ENCODE peak calls at places on chromosomes 4 and X, in four cellular contexts. One of them, this sample, is unnamed.

GRCh38 chr4:47031011-47031678 is at the start of gene GABRB1:
- DNase-seq in lower leg skin: no peak
- DNase-seq in GM12865: peak
- DNase-seq in AG10803: peak
- DNase-seq in this sample: no peak

GRCh38 chr4:25107827-25108516 is 52.3 kb downstream of the SEPSECS start:
- DNase-seq in AG10803: no peak
- DNase-seq in GM12865: no peak
- DNase-seq in lower leg skin: no peak
- DNase-seq in this sample: no peak

GRCh38 chrX:148500428-148501120 is at the start of gene AFF2:
- DNase-seq in lower leg skin: no peak
- DNase-seq in AG10803: peak
- DNase-seq in GM12865: peak
- DNase-seq in this sample: peak

GRCh38 chr4:14652522-14652921 is 349.8 kb upstream of the CPEB2 start:
- DNase-seq in AG10803: no peak
- DNase-seq in lower leg skin: no peak
- DNase-seq in GM12865: no peak
- DNase-seq in this sample: no peak

GRCh38 chrX:104343408-104344129 is 88.8 kb upstream of the ESX1 start:
- DNase-seq in AG10803: peak
- DNase-seq in lower leg skin: no peak
- DNase-seq in GM12865: peak
- DNase-seq in this sample: peak

GRCh38 chr4:39043697-39044363 is 11.6 kb upstream of the TMEM156 start:
- DNase-seq in AG10803: no peak
- DNase-seq in lower leg skin: no peak
- DNase-seq in GM12865: peak
- DNase-seq in this sample: peak

GRCh38 chrX:123108513-123109427 is 75.3 kb upstream of the GRIA3 start:
- DNase-seq in GM12865: no peak
- DNase-seq in AG10803: peak
- DNase-seq in lower leg skin: no peak
- DNase-seq in this sample: peak

GRCh38 chr4:57078685-57079521 is 31.3 kb downstream of the IGFBP7 start:
- DNase-seq in AG10803: no peak
- DNase-seq in lower leg skin: no peak
- DNase-seq in GM12865: no peak
- DNase-seq in this sample: no peak

GRCh38 chrX:132480581-132481203 is 8.1 kb downstream of the MBNL3 start:
- DNase-seq in AG10803: peak
- DNase-seq in GM12865: peak
- DNase-seq in lower leg skin: peak
- DNase-seq in this sample: peak

GRCh38 chr4:5711479-5712184 is 631 bp downstream of the EVC start:
- DNase-seq in AG10803: peak
- DNase-seq in GM12865: no peak
- DNase-seq in lower leg skin: peak
- DNase-seq in this sample: no peak

GRCh38 chr4:155911905-155912304 is 8.4 kb downstream of the TDO2 start:
- DNase-seq in lower leg skin: no peak
- DNase-seq in AG10803: no peak
- DNase-seq in GM12865: no peak
- DNase-seq in this sample: no peak

GRCh38 chr4:102319594-102319993 is 25.7 kb downstream of the SLC39A8 start:
- DNase-seq in GM12865: no peak
- DNase-seq in AG10803: no peak
- DNase-seq in lower leg skin: no peak
- DNase-seq in this sample: no peak

GRCh38 chr4:39446842-39447573 is 11.7 kb downstream of the RPL9 start:
- DNase-seq in GM12865: peak
- DNase-seq in AG10803: peak
- DNase-seq in lower leg skin: peak
- DNase-seq in this sample: peak

GRCh38 chrX:13180807-13181206 is 136.4 kb upstream of the FAM9C start:
- DNase-seq in GM12865: no peak
- DNase-seq in AG10803: peak
- DNase-seq in lower leg skin: no peak
- DNase-seq in this sample: peak

GRCh38 chr4:52376107-52376704 is 282.9 kb downstream of the USP46 start:
- DNase-seq in AG10803: peak
- DNase-seq in lower leg skin: no peak
- DNase-seq in GM12865: peak
- DNase-seq in this sample: peak

GRCh38 chr4:163111588-163111987 is 55.1 kb downstream of the NAF1 start:
- DNase-seq in AG10803: no peak
- DNase-seq in lower leg skin: no peak
- DNase-seq in GM12865: no peak
- DNase-seq in this sample: no peak

GRCh38 chr4:172578712-172579111 is 589.9 kb upstream of the GALNT7 start:
- DNase-seq in lower leg skin: no peak
- DNase-seq in GM12865: no peak
- DNase-seq in AG10803: no peak
- DNase-seq in this sample: no peak

GRCh38 chrX:23493941-23494374 is 159.3 kb downstream of the PTCHD1 start:
- DNase-seq in GM12865: peak
- DNase-seq in lower leg skin: no peak
- DNase-seq in AG10803: no peak
- DNase-seq in this sample: peak

GRCh38 chr4:42454755-42455154 is 57.5 kb downstream of the SHISA3 start:
- DNase-seq in lower leg skin: no peak
- DNase-seq in GM12865: no peak
- DNase-seq in AG10803: no peak
- DNase-seq in this sample: no peak

GRCh38 chr4:150136481-150136880 is 58.2 kb downstream of the DCLK2 start:
- DNase-seq in lower leg skin: no peak
- DNase-seq in AG10803: peak
- DNase-seq in GM12865: no peak
- DNase-seq in this sample: no peak

GRCh38 chr4:15888515-15888914 is 50.0 kb downstream of the FGFBP1 start:
- DNase-seq in lower leg skin: no peak
- DNase-seq in AG10803: no peak
- DNase-seq in GM12865: no peak
- DNase-seq in this sample: peak

GRCh38 chrX:143788265-143788664 is 67.7 kb upstream of the SPANXN2 start:
- DNase-seq in GM12865: no peak
- DNase-seq in lower leg skin: no peak
- DNase-seq in AG10803: peak
- DNase-seq in this sample: peak

GRCh38 chr4:80322716-80323115 is 12.8 kb upstream of the CFAP299 start:
- DNase-seq in GM12865: peak
- DNase-seq in AG10803: peak
- DNase-seq in lower leg skin: no peak
- DNase-seq in this sample: peak

DNA sequence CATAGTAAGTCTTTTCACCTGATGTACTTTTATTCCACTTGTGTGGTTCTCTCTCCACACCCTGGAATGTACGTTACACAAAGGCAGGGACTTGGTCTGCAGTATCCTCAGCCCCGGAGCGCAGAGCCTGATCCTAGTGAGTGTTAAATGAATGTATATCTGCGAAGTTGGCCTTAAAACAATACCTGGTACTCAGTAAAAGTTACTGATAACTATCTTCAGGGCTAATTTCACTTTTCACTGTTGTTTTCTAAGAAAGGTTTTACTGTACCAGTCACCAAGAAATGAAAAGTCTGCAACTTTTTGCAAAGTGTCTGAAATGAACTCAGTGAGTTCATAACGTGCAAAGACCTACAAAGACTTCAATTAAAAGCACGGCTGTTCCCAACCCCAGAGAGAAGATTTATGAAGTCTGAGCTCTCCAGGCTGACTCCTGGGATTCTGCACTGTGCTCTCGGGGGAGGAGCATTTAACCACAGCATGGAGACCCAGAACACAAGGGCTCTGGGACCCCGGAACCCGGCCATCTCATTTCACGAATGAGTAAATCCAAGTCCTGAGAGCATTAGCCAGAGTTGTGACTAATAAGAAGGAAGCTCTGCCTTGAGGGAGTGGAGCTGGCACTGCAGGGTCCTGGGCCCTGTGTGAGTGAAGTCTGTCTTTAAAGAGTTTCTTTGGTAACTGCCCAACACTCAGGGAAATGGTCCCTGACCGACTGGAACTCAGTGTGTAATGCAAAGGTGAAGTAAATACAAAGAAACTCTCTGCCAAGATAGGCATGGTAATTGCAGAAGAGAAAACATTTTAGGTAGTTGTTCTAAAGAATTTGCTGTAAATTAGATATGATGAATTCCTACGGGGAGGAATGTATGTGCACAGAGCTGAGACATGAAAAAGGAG is 165.8 kb downstream of the NSUN7 start:
- DNase-seq in AG10803: peak
- DNase-seq in lower leg skin: peak
- DNase-seq in GM12865: no peak
- DNase-seq in this sample: no peak
- TF ChIP-seq CTCF in AG10803: no peak
- TF ChIP-seq CTCF in lower leg skin: no peak
- TF ChIP-seq CTCF in GM12865: no peak
- TF ChIP-seq CTCF in this sample: no peak

GRCh38 chr4:72777436-72777835 is 208.4 kb upstream of the ADAMTS3 start:
- DNase-seq in lower leg skin: no peak
- DNase-seq in GM12865: no peak
- DNase-seq in AG10803: no peak
- DNase-seq in this sample: no peak

GRCh38 chr4:72779256-72779655 is 210.2 kb upstream of the ADAMTS3 start:
- DNase-seq in lower leg skin: no peak
- DNase-seq in AG10803: peak
- DNase-seq in GM12865: no peak
- DNase-seq in this sample: no peak
- TF ChIP-seq CTCF in lower leg skin: no peak
- TF ChIP-seq CTCF in AG10803: no peak
- TF ChIP-seq CTCF in GM12865: no peak
- TF ChIP-seq CTCF in this sample: no peak

DNA sequence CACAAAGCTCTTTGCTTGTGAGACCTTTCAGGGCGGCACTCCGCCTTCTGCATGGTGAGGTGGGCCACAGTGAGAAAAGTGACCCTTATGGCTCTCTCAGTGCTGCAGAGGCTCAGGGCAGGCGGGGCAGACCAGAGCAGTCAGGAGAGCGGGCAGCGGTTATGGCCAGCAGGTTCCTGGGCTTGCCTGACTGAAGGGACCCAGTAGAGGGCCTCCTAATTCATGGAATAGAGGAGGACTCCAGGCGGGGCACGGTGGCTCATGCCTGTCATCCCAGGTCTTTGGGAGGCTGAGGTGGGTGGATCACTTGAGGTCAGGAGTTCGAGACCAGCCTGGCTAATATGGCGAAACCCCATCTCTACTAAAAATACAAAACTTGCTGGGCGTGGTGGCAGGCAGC is 91.4 kb downstream of the CLNK start:
- DNase-seq in lower leg skin: no peak
- DNase-seq in GM12865: no peak
- DNase-seq in AG10803: no peak
- DNase-seq in this sample: no peak
- TF ChIP-seq CTCF in lower leg skin: no peak
- TF ChIP-seq CTCF in GM12865: no peak
- TF ChIP-seq CTCF in AG10803: no peak
- TF ChIP-seq CTCF in this sample: no peak

GRCh38 chr4:134905061-134905460 is 703.5 kb upstream of the PABPC4L start:
- DNase-seq in GM12865: no peak
- DNase-seq in AG10803: no peak
- DNase-seq in lower leg skin: no peak
- DNase-seq in this sample: no peak

GRCh38 chr4:134911941-134912340 is 710.4 kb upstream of the PABPC4L start:
- DNase-seq in GM12865: no peak
- DNase-seq in lower leg skin: no peak
- DNase-seq in AG10803: no peak
- DNase-seq in this sample: no peak

DNA sequence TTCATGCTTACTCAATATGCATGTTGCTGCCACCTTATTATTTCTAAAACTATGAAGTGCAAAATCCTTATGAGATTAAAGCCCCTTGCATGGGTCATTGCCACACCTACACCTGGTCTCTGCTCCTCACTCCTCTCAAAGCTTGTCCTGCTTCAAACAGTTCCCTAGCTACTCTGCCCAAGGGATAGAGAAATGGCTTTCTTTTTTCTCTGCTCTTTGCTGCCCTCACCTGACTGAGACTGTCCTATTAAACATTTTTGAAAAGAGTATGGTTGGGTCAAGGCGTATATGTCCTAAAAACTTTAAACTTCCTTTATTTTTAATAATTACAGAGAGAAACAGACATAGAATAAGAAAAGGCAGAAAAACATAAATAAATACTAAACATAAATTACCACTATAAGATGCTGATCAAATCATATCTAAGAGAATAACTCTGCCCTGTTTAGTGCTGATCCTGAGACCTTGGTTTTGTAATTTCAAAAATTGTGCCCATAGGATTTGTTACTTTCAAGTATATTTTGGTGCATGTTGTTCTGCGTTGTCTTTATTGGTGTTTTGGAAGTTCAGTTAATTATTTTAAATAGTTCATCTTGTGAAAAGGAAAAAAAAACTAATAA is 704.9 kb upstream of the PABPC4L start:
- DNase-seq in GM12865: no peak
- DNase-seq in AG10803: no peak
- DNase-seq in lower leg skin: no peak
- DNase-seq in this sample: peak
- TF ChIP-seq CTCF in GM12865: no peak
- TF ChIP-seq CTCF in AG10803: no peak
- TF ChIP-seq CTCF in lower leg skin: no peak
- TF ChIP-seq CTCF in this sample: no peak

DNA sequence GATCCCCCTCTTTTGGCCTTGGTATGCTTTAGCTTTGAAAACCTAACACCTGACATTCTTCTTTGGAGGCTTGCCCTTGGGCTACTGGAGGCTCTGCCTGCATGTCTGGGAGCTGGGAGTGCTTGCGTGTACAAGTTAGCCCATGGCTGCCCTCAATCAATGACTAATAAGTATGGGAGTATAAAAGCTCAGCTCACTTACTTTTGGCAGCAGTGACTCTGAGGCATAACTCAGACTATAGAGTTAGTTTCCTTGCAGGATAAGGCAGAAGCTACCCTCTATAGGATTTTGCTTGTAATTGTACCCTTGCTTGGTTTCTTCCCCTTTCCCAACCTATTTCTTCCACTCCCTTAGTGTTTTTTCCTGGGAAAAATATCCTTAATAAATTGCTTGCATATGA is 247.9 kb downstream of the PPP1R2C start:
- DNase-seq in lower leg skin: no peak
- DNase-seq in GM12865: no peak
- DNase-seq in AG10803: peak
- DNase-seq in this sample: no peak
- TF ChIP-seq CTCF in lower leg skin: no peak
- TF ChIP-seq CTCF in GM12865: no peak
- TF ChIP-seq CTCF in AG10803: peak
- TF ChIP-seq CTCF in this sample: no peak

This sample was measured in NB4.